ENCODE peak calls at places on chromosomes 2 and 18, in five cellular contexts. L is HepG2, G is IMR-90, K is A549, V is K562. O is an unnamed sample.

GRCh38 chr2:43010428-43011141 is 215.8 kb downstream of the ZFP36L2 start:
- DNase-seq in K (no peak), V (no peak), G (peak), L (no peak), O (no peak)

GRCh38 chr2:9703701-9704221 is 73.0 kb upstream of the YWHAQ start:
- DNase-seq in G (peak), K (peak), V (peak), L (peak), O (no peak)

GRCh38 chr2:232928564-232929302 is 58.7 kb downstream of the SNORC start:
- DNase-seq in G (no peak), V (no peak), L (no peak), K (no peak), O (no peak)

GRCh38 chr2:193907561-193907960 is 1712.8 kb upstream of the TMEFF2 start:
- DNase-seq in L (no peak), G (no peak), K (no peak), V (no peak), O (no peak)

GRCh38 chr2:182870227-182870626 is 3.8 kb upstream of the FRZB start:
- DNase-seq in K (peak), L (peak), V (peak), G (no peak), O (peak)

GRCh38 chr18:22796069-22796468 is 137.1 kb upstream of the RBBP8 start:
- DNase-seq in V (no peak), K (no peak), L (no peak), G (peak), O (no peak)

GRCh38 chr18:67733094-67733493 is 216.6 kb upstream of the DSEL start:
- DNase-seq in V (no peak), K (no peak), G (peak), L (no peak), O (no peak)

GRCh38 chr2:88554189-88554588 is 73.1 kb downstream of the EIF2AK3 start:
- DNase-seq in V (no peak), L (no peak), G (no peak), K (no peak), O (no peak)

GRCh38 chr18:40868110-40868858 is 1086.8 kb upstream of the PIK3C3 start:
- DNase-seq in K (peak), L (peak), V (no peak), G (peak), O (no peak)

GRCh38 chr2:121565389-121566250 is 34.9 kb downstream of the RNU4ATAC start:
- DNase-seq in V (no peak), G (no peak), K (no peak), L (no peak), O (no peak)

GRCh38 chr18:35697869-35698268 is 116.3 kb downstream of the GALNT1 start:
- DNase-seq in V (no peak), G (no peak), L (no peak), K (no peak), O (no peak)

GRCh38 chr2:152825834-152826233 is 107.4 kb downstream of the ARL6IP6 start:
- DNase-seq in L (no peak), K (no peak), V (no peak), G (peak), O (no peak)

GRCh38 chr2:7539760-7540159 is 622.5 kb downstream of the RNF144A start:
- DNase-seq in K (no peak), V (no peak), G (no peak), L (no peak), O (no peak)

GRCh38 chr2:71113843-71114242 is 16.2 kb downstream of the MCEE start:
- DNase-seq in G (no peak), V (no peak), K (no peak), L (no peak), O (no peak)

GRCh38 chr2:215604631-215605030 is 168.8 kb upstream of the FN1 start:
- DNase-seq in G (no peak), V (no peak), K (no peak), L (no peak), O (no peak)

GRCh38 chr2:161839931-161840330 is 215.7 kb downstream of the SLC4A10 start:
- DNase-seq in L (no peak), G (no peak), K (no peak), V (no peak), O (no peak)

GRCh38 chr2:119231975-119232665 is 8.5 kb downstream of the STEAP3 start:
- DNase-seq in V (no peak), G (peak), K (no peak), L (no peak), O (no peak)

GRCh38 chr2:149094217-149095015 is 55.9 kb downstream of the LYPD6B start:
- DNase-seq in G (no peak), L (no peak), V (no peak), K (no peak), O (no peak)

GRCh38 chr2:7572460-7572859 is 655.2 kb downstream of the RNF144A start:
- DNase-seq in G (no peak), V (no peak), K (no peak), L (no peak), O (no peak)

GRCh38 chr2:32632089-32632488 is 4.2 kb downstream of the TTC27 start:
- DNase-seq in L (no peak), V (no peak), K (peak), G (peak), O (no peak)

GRCh38 chr2:108607706-108608301 is 73.5 kb downstream of the LIMS1 start:
- DNase-seq in K (no peak), V (peak), G (peak), L (peak), O (no peak)

GRCh38 chr2:66872926-66873714 is 438.2 kb downstream of the MEIS1 start:
- DNase-seq in G (no peak), V (no peak), K (no peak), L (no peak), O (no peak)

GRCh38 chr2:99545622-99546021 is 55.8 kb upstream of the REV1 start:
- DNase-seq in V (no peak), G (no peak), L (no peak), K (no peak), O (no peak)

GRCh38 chr2:26605969-26606846 is 35.0 kb downstream of the CIB4 start:
- DNase-seq in K (no peak), G (no peak), V (no peak), L (no peak), O (peak)

GRCh38 chr2:237181844-237182243 is 96.2 kb downstream of the COPS8 start:
- DNase-seq in G (peak), V (no peak), L (no peak), K (peak), O (no peak)

GRCh38 chr2:10264506-10265327 is 38.0 kb upstream of the HPCAL1 start:
- DNase-seq in K (no peak), V (no peak), G (no peak), L (no peak), O (no peak)

GRCh38 chr2:200023570-200023969 is 68.2 kb downstream of the MAIP1 start:
- DNase-seq in G (no peak), K (no peak), L (no peak), V (no peak), O (no peak)

GRCh38 chr2:182784777-182785176 is 68.7 kb downstream of the DNAJC10 start:
- DNase-seq in G (peak), L (peak), V (peak), K (no peak), O (no peak)

GRCh38 chr2:42238644-42239288 is 69.6 kb downstream of the EML4 start:
- DNase-seq in G (no peak), V (no peak), K (no peak), L (peak), O (peak)

GRCh38 chr18:45666520-45666919 is 51.2 kb downstream of the SLC14A2 start:
- DNase-seq in K (no peak), L (peak), G (no peak), V (no peak), O (no peak)

GRCh38 chr2:158134655-158135054 is 33.0 kb downstream of the UPP2 start:
- DNase-seq in L (peak), G (no peak), V (no peak), K (no peak), O (no peak)

GRCh38 chr2:191126386-191126785 is 24.4 kb downstream of the STAT4 start:
- DNase-seq in V (no peak), L (no peak), K (no peak), G (no peak), O (no peak)
- TF ChIP-seq MAFK in V (no peak), L (no peak), K (no peak), G (no peak), O (no peak)

GRCh38 chr2:54614815-54615214 is 108.6 kb upstream of the EML6 start:
- DNase-seq in G (no peak), K (no peak), V (no peak), L (no peak), O (no peak)

GRCh38 chr2:54615832-54616534 is 107.5 kb upstream of the EML6 start:
- DNase-seq in G (no peak), L (no peak), V (no peak), K (no peak), O (no peak)

GRCh38 chr2:54611830-54612545 is 111.5 kb upstream of the EML6 start:
- DNase-seq in K (no peak), G (no peak), L (no peak), V (no peak), O (no peak)

GRCh38 chr2:54613794-54614257 is 109.6 kb upstream of the EML6 start:
- DNase-seq in K (peak), G (peak), V (no peak), L (no peak), O (no peak)

DNA sequence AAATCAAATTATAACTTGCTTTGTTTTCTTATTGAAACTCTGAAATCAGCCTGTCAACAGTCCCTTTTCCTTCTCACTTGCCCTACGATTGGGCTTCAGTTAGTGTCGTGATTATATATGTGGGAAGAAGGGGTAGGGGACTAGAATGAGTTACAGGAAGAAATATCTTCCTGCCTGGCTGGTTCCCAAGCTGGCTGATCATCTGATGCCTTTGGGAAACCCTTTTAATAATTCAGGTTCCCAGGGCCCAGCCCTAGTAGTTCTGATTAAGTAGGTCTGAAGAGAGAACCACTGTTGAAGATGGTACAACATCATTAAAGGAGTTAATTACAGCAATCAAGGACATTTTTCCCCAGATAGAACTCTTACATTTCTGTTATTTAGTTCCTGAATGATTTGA is 110.1 kb upstream of the EML6 start:
- DNase-seq in G (peak), K (no peak), L (no peak), V (no peak), O (no peak)
- TF ChIP-seq MAFK in G (no peak), K (no peak), L (no peak), V (no peak), O (no peak)

GRCh38 chr2:189306441-189307006 is 127.0 kb upstream of the COL5A2 start:
- DNase-seq in V (no peak), G (no peak), K (no peak), L (peak), O (no peak)

GRCh38 chr2:189308056-189308790 is 128.7 kb upstream of the COL5A2 start:
- DNase-seq in L (no peak), V (no peak), K (no peak), G (no peak), O (no peak)

GRCh38 chr2:189302274-189302948 is 122.8 kb upstream of the COL5A2 start:
- DNase-seq in V (no peak), K (no peak), L (peak), G (peak), O (no peak)

GRCh38 chr2:189304360-189304759 is 124.8 kb upstream of the COL5A2 start:
- DNase-seq in L (no peak), K (no peak), V (no peak), G (no peak), O (no peak)

DNA sequence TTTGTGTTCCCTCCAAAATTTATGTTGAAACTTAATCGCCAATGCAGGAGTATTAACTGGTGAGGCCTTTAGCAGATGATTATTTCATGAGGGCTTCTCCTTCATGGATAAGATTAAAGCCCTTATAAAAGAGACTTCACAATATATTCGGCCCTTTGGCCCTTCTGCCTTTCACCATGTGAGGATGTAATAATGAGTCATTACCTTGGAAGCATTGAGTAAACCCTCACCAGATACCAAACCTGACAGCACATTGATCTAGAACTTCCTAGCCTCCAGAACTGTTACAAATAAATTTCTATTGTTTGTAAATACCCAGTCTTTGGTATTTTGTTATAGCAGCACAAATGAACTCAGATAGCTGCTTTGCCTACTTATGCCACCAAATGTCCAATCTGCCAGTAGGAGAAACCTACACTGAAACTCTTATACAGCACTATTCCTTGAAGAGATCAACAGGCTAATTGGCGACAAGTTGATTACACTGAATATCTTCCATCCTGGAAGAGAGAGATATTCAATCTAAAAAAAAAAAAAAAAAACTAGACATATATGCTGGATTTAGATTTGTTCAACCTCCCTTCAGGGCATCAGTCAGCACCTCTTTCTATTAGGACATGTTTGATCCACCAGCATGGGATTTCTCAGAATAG is 125.9 kb upstream of the COL5A2 start:
- DNase-seq in G (peak), V (no peak), K (no peak), L (no peak), O (no peak)
- TF ChIP-seq MAFK in G (no peak), V (no peak), K (no peak), L (no peak), O (no peak)

DNA sequence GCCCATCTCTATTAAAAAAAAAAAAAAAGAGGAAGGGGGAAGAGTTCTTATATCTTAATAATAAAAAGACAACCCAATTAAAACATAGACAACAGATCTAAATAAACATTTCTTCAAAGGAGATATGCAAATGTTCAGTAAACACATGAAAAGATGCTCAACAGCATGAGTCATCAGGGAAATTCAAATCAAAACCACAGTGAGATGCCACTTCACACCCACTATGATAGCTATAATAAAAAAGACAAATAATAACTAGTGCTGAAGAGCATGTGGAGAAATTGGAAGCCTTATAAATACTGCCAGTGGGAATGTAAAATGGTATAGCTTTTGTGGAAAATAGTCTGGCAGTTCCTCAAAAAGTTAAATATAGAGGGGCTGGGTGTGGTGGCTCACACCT is 61.5 kb upstream of the CYP20A1 start:
- DNase-seq in L (no peak), V (no peak), K (no peak), G (no peak), O (no peak)
- TF ChIP-seq MAFK in L (no peak), V (no peak), K (no peak), G (no peak), O (no peak)

DNA sequence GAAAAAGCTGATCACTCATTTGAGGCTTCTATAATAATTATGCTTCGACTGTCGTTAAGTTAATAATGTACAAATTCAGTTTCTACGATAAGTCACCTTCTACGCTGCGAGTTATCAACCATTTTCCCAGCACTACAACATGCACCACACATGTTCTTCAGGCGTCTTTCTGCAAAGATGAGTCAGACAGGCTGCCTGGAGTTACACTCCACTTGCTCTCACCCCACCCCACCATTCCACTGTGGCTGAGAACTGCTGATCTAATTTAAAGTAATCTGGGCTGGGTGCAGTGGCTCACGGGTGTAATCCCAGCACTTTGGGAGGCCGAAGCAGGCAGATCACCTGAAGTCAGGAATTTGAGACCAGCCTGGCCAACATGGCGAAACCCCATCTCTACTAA is 218.6 kb downstream of the DYM start:
- DNase-seq in K (no peak), L (no peak), V (no peak), G (peak), O (no peak)
- TF ChIP-seq MAFK in K (no peak), L (no peak), V (no peak), G (no peak), O (no peak)

DNA sequence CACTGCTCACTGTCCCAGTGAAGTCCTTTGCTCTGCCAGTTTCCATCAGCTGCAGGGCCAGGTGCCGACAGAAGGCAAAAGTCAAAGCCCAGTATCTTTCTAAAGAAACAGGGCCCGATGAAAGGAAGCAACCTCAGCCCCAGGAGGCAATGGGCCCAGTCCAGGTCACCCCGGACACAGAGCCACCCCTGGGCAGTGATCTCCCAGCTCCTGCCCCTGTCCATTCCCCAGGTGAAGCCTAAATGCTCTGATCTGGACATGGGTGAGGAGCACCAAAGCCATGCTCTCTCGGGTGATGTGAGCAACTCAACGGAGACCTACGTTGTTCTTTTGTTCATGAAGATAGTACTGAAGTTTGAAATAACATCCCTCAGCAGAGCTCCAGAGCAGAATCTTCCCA is 61.6 kb downstream of the HDAC4 start:
- DNase-seq in V (no peak), L (no peak), K (no peak), G (no peak), O (no peak)
- TF ChIP-seq MAFK in V (no peak), L (no peak), K (no peak), G (no peak), O (no peak)

O was measured in H1.